ENCODE peak calls at places on chromosome 13, in four cellular contexts. C is left colon, A is HEK293T, N is heart right ventricle. Q is an unnamed sample.

GRCh38 chr13:50685491-50685890 is 158.0 kb downstream of the DLEU7 start:
- DNase-seq in C (peak), A (no peak), N (peak), Q (peak)

GRCh38 chr13:51269039-51269438 is 46.8 kb downstream of the FAM124A start:
- DNase-seq in C (no peak), A (no peak), N (no peak), Q (no peak)

GRCh38 chr13:73235385-73235784 is 176.6 kb downstream of the KLF5 start:
- DNase-seq in C (no peak), A (no peak), N (no peak), Q (peak)

GRCh38 chr13:80965097-80965496 is 624.2 kb upstream of the SPRY2 start:
- DNase-seq in C (no peak), A (no peak), N (no peak), Q (no peak)

GRCh38 chr13:110772091-110772984 is 58.8 kb downstream of the ING1 start:
- DNase-seq in C (no peak), A (no peak), N (no peak), Q (no peak)

GRCh38 chr13:80550856-80551532 is 210.1 kb upstream of the SPRY2 start:
- DNase-seq in C (no peak), A (no peak), N (no peak), Q (no peak)

GRCh38 chr13:52085416-52085815 is 43.5 kb downstream of the NEK5 start:
- DNase-seq in C (no peak), A (no peak), N (no peak), Q (no peak)

GRCh38 chr13:20156711-20157110 is 4.1 kb downstream of the GJA3 start:
- DNase-seq in C (no peak), A (no peak), N (no peak), Q (no peak)

GRCh38 chr13:101649490-101650126 is 197.1 kb downstream of the ITGBL1 start:
- DNase-seq in C (no peak), A (no peak), N (no peak), Q (no peak)

GRCh38 chr13:56720841-56721240 is 419.9 kb upstream of the PRR20A start:
- DNase-seq in C (no peak), A (no peak), N (no peak), Q (no peak)

GRCh38 chr13:89650226-89650625 is 1697.3 kb upstream of the MIR17HG start:
- DNase-seq in C (no peak), A (no peak), N (no peak), Q (no peak)

GRCh38 chr13:31528176-31528575 is 211.2 kb upstream of the RXFP2 start:
- DNase-seq in C (no peak), A (no peak), N (no peak), Q (no peak)

GRCh38 chr13:31089649-31090048 is 72.1 kb downstream of the HSPH1 start:
- DNase-seq in C (no peak), A (no peak), N (no peak), Q (no peak)

GRCh38 chr13:40377783-40378182 is 288.7 kb downstream of the FOXO1 start:
- DNase-seq in C (no peak), A (no peak), N (no peak), Q (peak)

GRCh38 chr13:31012285-31013024 is 80.0 kb downstream of the TEX26 start:
- DNase-seq in C (no peak), A (no peak), N (no peak), Q (peak)

GRCh38 chr13:113153810-113154748 is 4.4 kb upstream of the PROZ start:
- DNase-seq in C (peak), A (peak), N (peak), Q (peak)

GRCh38 chr13:94233401-94233800 is 246.1 kb downstream of the DCT start:
- DNase-seq in C (no peak), A (no peak), N (peak), Q (peak)

GRCh38 chr13:28657784-28658538 is 969 bp upstream of the POMP start:
- DNase-seq in C (no peak), A (no peak), N (no peak), Q (peak)

GRCh38 chr13:93248627-93249047 is 22.0 kb downstream of the GPC6 start:
- DNase-seq in C (peak), A (peak), N (no peak), Q (peak)

GRCh38 chr13:112928958-112929777 is 39.8 kb upstream of the MCF2L start:
- DNase-seq in C (peak), A (no peak), N (peak), Q (peak)

GRCh38 chr13:40445557-40445990 is 220.9 kb downstream of the FOXO1 start:
- DNase-seq in C (peak), A (no peak), N (peak), Q (no peak)

GRCh38 chr13:98549006-98549727 is 27.7 kb downstream of the STK24 start:
- DNase-seq in C (no peak), A (no peak), N (no peak), Q (no peak)

GRCh38 chr13:44872751-44873150 is 116.5 kb downstream of the NUFIP1 start:
- DNase-seq in C (no peak), A (no peak), N (no peak), Q (no peak)

GRCh38 chr13:43364210-43365041 is 341.0 kb downstream of the DNAJC15 start:
- DNase-seq in C (no peak), A (no peak), N (peak), Q (no peak)

GRCh38 chr13:32087955-32088747 is 56.6 kb downstream of the FRY start:
- DNase-seq in C (no peak), A (no peak), N (no peak), Q (no peak)

Q was measured in COLO829.